ENCODE peak calls at places on chromosomes 11 and 22, in nine cellular contexts. M is IMR-90, X is Peyer's patch, L is stomach, A is esophagus squamous epithelium, T is breast epithelium, Z is A549, V is transverse colon, C is right lobe of liver. B is an unnamed sample. For H3K4me1, the result is how much of the 10 kb centered on the place peaks cover.

GRCh38 chr11:69298778-69299461 is 5.0 kb downstream of the MYEOV start:
- DNase-seq in Z (peak), A (no peak), C (no peak), L (no peak), X (no peak), M (peak), T (no peak), V (no peak), B (no peak)

GRCh38 chr11:107561688-107562087 is 3.8 kb downstream of the ALKBH8 start:
- DNase-seq in Z (peak), X (no peak), C (no peak), T (no peak), A (no peak), M (peak), V (no peak), L (no peak), B (no peak)

GRCh38 chr11:3849297-3849874 is 6.1 kb upstream of the STIM1 start:
- DNase-seq in Z (peak), T (no peak), A (no peak), L (no peak), V (no peak), C (no peak), M (peak), X (no peak), B (no peak)

GRCh38 chr11:65900125-65900898 is at the start of gene FOSL1:
- DNase-seq in C (peak), L (peak), V (peak), Z (peak), A (peak), M (peak), T (peak), X (peak), B (peak)

GRCh38 chr11:31030375-31030774 is 339.2 kb downstream of the DCDC1 start:
- DNase-seq in A (no peak), C (no peak), Z (no peak), V (no peak), L (no peak), X (no peak), M (no peak), T (no peak), B (no peak)

GRCh38 chr22:20205964-20206708 is 55.3 kb upstream of the CCDC188 start:
- DNase-seq in X (peak), A (no peak), V (peak), C (peak), Z (peak), T (no peak), M (peak), L (peak), B (no peak)

GRCh38 chr11:27672836-27673464 is 27.3 kb downstream of the BDNF start:
- DNase-seq in C (no peak), X (no peak), M (peak), A (no peak), V (no peak), Z (peak), L (no peak), T (no peak), B (no peak)

GRCh38 chr22:42461511-42461910 is 29.3 kb upstream of the NFAM1 start:
- DNase-seq in Z (no peak), A (no peak), C (no peak), M (no peak), T (no peak), X (no peak), V (no peak), L (no peak), B (no peak)

GRCh38 chr11:11841121-11841604 is 609 bp upstream of the USP47 start:
- DNase-seq in C (peak), A (no peak), T (no peak), X (no peak), V (peak), L (peak), M (no peak), Z (peak), B (no peak)

GRCh38 chr11:64694821-64695365 is 28.1 kb downstream of the NRXN2 start:
- DNase-seq in C (no peak), X (no peak), Z (no peak), M (no peak), L (no peak), V (no peak), T (no peak), A (no peak), B (no peak)

GRCh38 chr11:122664188-122664587 is 8.7 kb downstream of the UBASH3B start:
- DNase-seq in A (no peak), X (no peak), M (peak), L (no peak), T (no peak), C (no peak), V (no peak), Z (no peak), B (no peak)
- H3K4me1 ChIP-seq in A (under half), X (under half), M (under half), L (under half), T (under half), C (under half), V (under half), Z (half or more), B (under half)

GRCh38 chr11:121634273-121634672 is 181.5 kb upstream of the SORL1-AS1 start:
- DNase-seq in T (no peak), L (no peak), M (no peak), Z (no peak), A (no peak), X (no peak), C (no peak), V (no peak), B (no peak)
- TF ChIP-seq POLR2A in T (no peak), L (no peak), M (no peak), Z (no peak), A (no peak), X (no peak), C (no peak), V (no peak), B (no peak)

GRCh38 chr11:113578715-113579250 is 103.6 kb upstream of the DRD2 start:
- DNase-seq in A (no peak), X (no peak), L (no peak), V (no peak), M (no peak), Z (no peak), C (no peak), T (no peak), B (no peak)
- H3K4me3 ChIP-seq in A (no peak), X (no peak), L (no peak), V (no peak), M (no peak), Z (no peak), C (no peak), T (no peak), B (no peak)

GRCh38 chr11:75279273-75279672 is 38.7 kb downstream of the TPBGL start:
- DNase-seq in M (peak), T (no peak), L (no peak), C (no peak), V (no peak), A (no peak), X (no peak), Z (no peak), B (no peak)

GRCh38 chr11:75280227-75280671 is 39.7 kb downstream of the TPBGL start:
- DNase-seq in V (peak), X (peak), C (peak), Z (peak), L (peak), M (peak), A (no peak), T (peak), B (peak)

GRCh38 chr11:75276696-75277095 is 36.1 kb downstream of the TPBGL start:
- DNase-seq in Z (no peak), L (peak), T (no peak), A (no peak), C (no peak), X (no peak), M (no peak), V (no peak), B (no peak)

GRCh38 chr11:75277211-75277805 is 36.7 kb downstream of the TPBGL start:
- DNase-seq in A (no peak), M (no peak), Z (no peak), V (no peak), T (peak), C (no peak), L (peak), X (no peak), B (no peak)

DNA sequence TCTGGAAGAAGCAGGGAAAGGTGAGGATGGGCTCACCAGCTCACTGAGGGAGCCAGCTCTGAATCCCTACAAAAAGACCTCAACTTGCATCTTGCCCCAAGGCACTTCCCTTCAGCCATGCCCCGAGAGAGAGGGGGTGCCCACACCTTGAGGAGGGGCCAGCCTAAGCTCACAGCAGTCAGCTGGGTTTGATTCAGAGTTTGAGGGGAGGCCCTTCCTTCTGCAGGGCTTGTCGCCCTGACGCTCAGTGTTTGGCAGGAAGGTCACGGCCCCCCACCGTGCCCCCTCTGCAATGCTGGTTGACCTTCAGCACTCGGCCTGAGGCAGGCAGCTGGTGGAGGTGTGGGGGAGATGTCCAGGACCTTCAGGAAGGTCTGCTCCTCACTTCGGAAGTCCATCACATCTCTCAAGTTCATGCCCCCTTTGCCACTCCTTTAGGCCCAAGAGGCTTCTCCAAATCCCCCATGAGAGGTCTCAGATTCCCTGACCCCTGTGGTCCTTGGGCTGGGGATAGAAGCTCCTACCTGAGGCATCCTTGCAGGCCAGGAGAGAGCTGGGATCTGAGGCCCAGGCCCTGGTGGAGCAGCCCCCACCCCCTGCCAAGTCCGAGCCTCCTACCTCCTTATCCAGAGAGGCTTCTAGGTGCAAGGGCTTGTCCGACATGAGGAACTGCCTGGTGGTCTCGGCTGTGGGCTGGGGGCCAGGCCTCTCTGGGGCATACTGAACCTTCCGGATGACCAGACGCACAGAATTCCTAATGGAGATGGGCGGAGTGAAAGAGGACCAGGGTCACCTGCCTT is 37.6 kb downstream of the TPBGL start:
- DNase-seq in V (no peak), X (no peak), M (no peak), C (peak), A (no peak), L (no peak), Z (no peak), T (peak), B (no peak)
- H3K4me1 ChIP-seq in V (under half), X (under half), M (under half), C (under half), A (under half), L (under half), Z (under half), T (under half), B (under half)

GRCh38 chr22:27719535-27720227 is 81.9 kb downstream of the MN1 start:
- DNase-seq in M (peak), L (no peak), V (no peak), T (no peak), C (no peak), A (no peak), Z (peak), X (no peak), B (no peak)
- TF ChIP-seq POLR2A in M (no peak), L (no peak), V (no peak), T (no peak), C (no peak), A (no peak), Z (no peak), X (no peak), B (no peak)

B was measured in tibial nerve.